ENCODE peak calls at places on chromosomes 7 and 10, in nine cellular contexts. G is A549, C is HepG2, I is HCT116, W is HL-60, F is K562, X is Panc1, J is SK-N-SH, D is GM12878. Q is an unnamed sample.

GRCh38 chr10:556971-557370 is 132.5 kb downstream of the DIP2C start:
- DNase-seq in G (no peak), C (no peak), I (no peak), W (no peak), F (no peak), X (no peak), J (no peak), D (no peak), Q (no peak)

GRCh38 chr7:139169816-139170215 is 60.3 kb upstream of the ZC3HAV1 start:
- DNase-seq in G (no peak), C (no peak), I (no peak), W (no peak), F (no peak), X (no peak), J (no peak), D (no peak), Q (no peak)

GRCh38 chr7:68186072-68186471 is 1189.4 kb downstream of the TYW1 start:
- DNase-seq in G (no peak), C (no peak), I (no peak), W (no peak), F (no peak), X (no peak), J (peak), D (no peak), Q (no peak)

GRCh38 chr7:1690359-1690958 is 20.4 kb downstream of the ELFN1 start:
- DNase-seq in G (no peak), C (no peak), I (no peak), W (no peak), F (no peak), X (no peak), J (no peak), D (no peak), Q (no peak)

GRCh38 chr7:130154501-130155317 is 50.5 kb downstream of the TMEM209 start:
- DNase-seq in G (no peak), C (no peak), I (no peak), W (no peak), F (peak), X (no peak), J (peak), D (no peak), Q (peak)

GRCh38 chr10:108180883-108181282 is 1016.4 kb upstream of the SORCS1 start:
- DNase-seq in G (no peak), C (no peak), I (no peak), W (no peak), F (no peak), X (no peak), J (no peak), D (no peak), Q (peak)

GRCh38 chr10:88157981-88158465 is 294.6 kb downstream of the PTEN start:
- DNase-seq in G (peak), C (no peak), I (no peak), W (no peak), F (no peak), X (no peak), J (no peak), D (no peak), Q (no peak)

GRCh38 chr7:108335264-108335918 is 120.8 kb downstream of the NRCAM start:
- DNase-seq in G (peak), C (no peak), I (no peak), W (no peak), F (no peak), X (no peak), J (peak), D (no peak), Q (peak)

GRCh38 chr10:38027992-38028391 is 17.5 kb downstream of the ZNF33A start:
- DNase-seq in G (no peak), C (no peak), I (peak), W (no peak), F (no peak), X (no peak), J (no peak), D (no peak), Q (no peak)

GRCh38 chr10:102603946-102604345 is 40.3 kb upstream of the TRIM8 start:
- DNase-seq in G (no peak), C (no peak), I (no peak), W (peak), F (no peak), X (no peak), J (no peak), D (no peak), Q (no peak)

GRCh38 chr7:106346678-106347217 is 62.0 kb upstream of the NAMPT start:
- DNase-seq in G (peak), C (no peak), I (peak), W (peak), F (no peak), X (peak), J (no peak), D (peak), Q (no peak)

GRCh38 chr10:126017961-126018560 is 121.7 kb downstream of the FANK1 start:
- DNase-seq in G (no peak), C (no peak), I (no peak), W (no peak), F (no peak), X (no peak), J (no peak), D (no peak), Q (no peak)

GRCh38 chr10:18879284-18879683 is 169.3 kb upstream of the MALRD1 start:
- DNase-seq in G (no peak), C (peak), I (no peak), W (no peak), F (no peak), X (no peak), J (no peak), D (no peak), Q (no peak)

GRCh38 chr10:93199221-93199681 is 125.6 kb downstream of the CYP26A1 start:
- DNase-seq in G (peak), C (peak), I (no peak), W (no peak), F (no peak), X (peak), J (no peak), D (no peak), Q (no peak)

GRCh38 chr10:94546058-94546595 is 539 bp downstream of the HELLS start:
- DNase-seq in G (peak), C (peak), I (no peak), W (peak), F (peak), X (peak), J (peak), D (no peak), Q (no peak)

GRCh38 chr7:114931656-114932011 is 9.7 kb downstream of the MDFIC start:
- DNase-seq in G (no peak), C (no peak), I (no peak), W (no peak), F (no peak), X (no peak), J (no peak), D (no peak), Q (no peak)

GRCh38 chr10:88661018-88661417 is 3.2 kb upstream of the LIPF start:
- DNase-seq in G (no peak), C (no peak), I (no peak), W (no peak), F (no peak), X (no peak), J (no peak), D (no peak), Q (no peak)

GRCh38 chr7:122886357-122887081 is at the start of gene CADPS2:
- DNase-seq in G (peak), C (peak), I (peak), W (peak), F (peak), X (no peak), J (peak), D (no peak), Q (peak)

GRCh38 chr10:4023997-4024396 is 239.0 kb upstream of the KLF6 start:
- DNase-seq in G (no peak), C (no peak), I (no peak), W (no peak), F (no peak), X (no peak), J (no peak), D (no peak), Q (no peak)

GRCh38 chr7:31051598-31052503 is at the start of gene ADCYAP1R1:
- DNase-seq in G (no peak), C (no peak), I (no peak), W (no peak), F (no peak), X (no peak), J (peak), D (no peak), Q (peak)

GRCh38 chr10:126702181-126702580 is 31.7 kb upstream of the C10orf90 start:
- DNase-seq in G (no peak), C (no peak), I (no peak), W (no peak), F (no peak), X (no peak), J (no peak), D (no peak), Q (no peak)

GRCh38 chr10:101389986-101390531 is 36.1 kb downstream of the BTRC start:
- DNase-seq in G (no peak), C (no peak), I (no peak), W (no peak), F (no peak), X (no peak), J (no peak), D (no peak), Q (no peak)

GRCh38 chr7:92632791-92633190 is 42.6 kb upstream of the FAM133B start:
- DNase-seq in G (no peak), C (no peak), I (no peak), W (no peak), F (no peak), X (no peak), J (no peak), D (no peak), Q (no peak)

GRCh38 chr7:77989981-77990566 is 191.5 kb downstream of the PHTF2 start:
- DNase-seq in G (peak), C (no peak), I (no peak), W (peak), F (peak), X (no peak), J (no peak), D (no peak), Q (peak)
- TF ChIP-seq REST in G (no peak), C (no peak), I (no peak), W (no peak), F (no peak), X (no peak), J (no peak), D (no peak), Q (no peak)

GRCh38 chr10:112584276-112584675 is 137.3 kb downstream of the VTI1A start:
- DNase-seq in G (no peak), C (no peak), I (no peak), W (no peak), F (no peak), X (no peak), J (no peak), D (no peak), Q (no peak)
- TF ChIP-seq REST in G (no peak), C (no peak), I (no peak), W (no peak), F (no peak), X (no peak), J (no peak), D (no peak), Q (no peak)

GRCh38 chr7:32336726-32337125 is 153.5 kb downstream of the LSM5 start:
- DNase-seq in G (peak), C (no peak), I (no peak), W (no peak), F (no peak), X (no peak), J (no peak), D (no peak), Q (no peak)
- TF ChIP-seq REST in G (no peak), C (no peak), I (no peak), W (no peak), F (no peak), X (no peak), J (no peak), D (no peak), Q (no peak)

GRCh38 chr10:69726850-69727249 is 74.9 kb upstream of the COL13A1 start:
- DNase-seq in G (no peak), C (no peak), I (no peak), W (no peak), F (no peak), X (no peak), J (no peak), D (no peak), Q (no peak)
- TF ChIP-seq REST in G (no peak), C (no peak), I (no peak), W (no peak), F (no peak), X (no peak), J (no peak), D (no peak), Q (no peak)

DNA sequence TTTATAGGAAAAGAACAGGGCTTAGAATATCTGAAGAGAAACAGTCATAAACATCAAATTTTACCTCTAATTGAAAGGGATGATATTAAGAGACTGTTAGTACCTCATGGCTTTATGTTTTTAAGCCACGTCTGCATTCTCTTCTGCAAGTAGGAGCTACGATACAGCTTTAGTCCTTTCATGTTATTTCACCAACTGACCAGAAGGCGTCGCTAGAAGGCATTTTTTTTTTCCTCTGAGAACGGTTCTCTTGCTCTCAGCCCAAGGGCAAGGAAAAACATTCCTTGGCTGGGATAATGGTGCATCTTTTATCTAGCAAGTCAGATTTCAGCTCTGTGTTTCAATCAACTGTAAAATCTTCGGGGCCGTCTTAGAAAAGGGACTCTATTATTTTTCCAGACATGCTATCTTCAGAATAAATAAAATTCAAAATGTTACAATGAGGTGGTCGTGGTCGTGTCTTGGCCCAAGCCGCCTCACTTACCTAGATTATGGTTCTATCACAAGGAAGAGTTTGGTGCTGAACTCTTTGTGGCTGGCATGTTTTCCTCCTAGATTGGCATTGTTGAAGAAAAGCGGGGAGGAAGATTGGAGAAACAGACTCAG is 41.6 kb upstream of the LYZL2 start:
- DNase-seq in G (peak), C (peak), I (peak), W (peak), F (peak), X (peak), J (peak), D (no peak), Q (peak)
- TF ChIP-seq REST in G (no peak), C (no peak), I (no peak), W (no peak), F (no peak), X (no peak), J (no peak), D (no peak), Q (no peak)

Q was measured in GM23338.